ENCODE peak calls at places on chromosome 9, in nine cellular contexts. One of them, this sample, is unnamed.
A peak's percentile ranks its signal among the peaks of the same experiment; 100 is the strongest.

GRCh38 chr9:88197781-88198345 is 59.6 kb upstream of the SPATA31C2 start:
- DNase-seq in heart right ventricle: no peak
- DNase-seq in GM23338: no peak
- DNase-seq in CD4-positive, CD25-positive, alpha-beta regulatory T cell: no peak
- DNase-seq in GM23248: peak; percentile 74
- DNase-seq in lung: no peak
- DNase-seq in aorta: no peak
- DNase-seq in right atrium auricular region: no peak
- DNase-seq in uterus: no peak
- DNase-seq in this sample: no peak

GRCh38 chr9:131095666-131096489 is 453 bp upstream of the AIF1L start:
- DNase-seq in lung: no peak
- DNase-seq in GM23248: peak; percentile 25
- DNase-seq in heart right ventricle: peak; percentile 36
- DNase-seq in GM23338: peak; percentile 94
- DNase-seq in uterus: no peak
- DNase-seq in CD4-positive, CD25-positive, alpha-beta regulatory T cell: no peak
- DNase-seq in aorta: no peak
- DNase-seq in right atrium auricular region: no peak
- DNase-seq in this sample: no peak

GRCh38 chr9:128245293-128246151 is 30.3 kb downstream of the GOLGA2 start:
- DNase-seq in right atrium auricular region: no peak
- DNase-seq in GM23248: peak; percentile 88
- DNase-seq in uterus: peak; percentile 68
- DNase-seq in heart right ventricle: peak; percentile 64
- DNase-seq in aorta: peak; percentile 65
- DNase-seq in GM23338: peak; percentile 49
- DNase-seq in CD4-positive, CD25-positive, alpha-beta regulatory T cell: no peak
- DNase-seq in lung: no peak
- DNase-seq in this sample: no peak

GRCh38 chr9:75918909-75919308 is 28.4 kb downstream of the PCSK5 start:
- DNase-seq in lung: no peak
- DNase-seq in right atrium auricular region: no peak
- DNase-seq in aorta: no peak
- DNase-seq in uterus: no peak
- DNase-seq in heart right ventricle: no peak
- DNase-seq in CD4-positive, CD25-positive, alpha-beta regulatory T cell: no peak
- DNase-seq in GM23338: no peak
- DNase-seq in GM23248: no peak
- DNase-seq in this sample: no peak

GRCh38 chr9:133714606-133715294 is 23.4 kb downstream of the SARDH start:
- DNase-seq in right atrium auricular region: peak; percentile 90
- DNase-seq in GM23338: no peak
- DNase-seq in uterus: peak; percentile 76
- DNase-seq in CD4-positive, CD25-positive, alpha-beta regulatory T cell: no peak
- DNase-seq in GM23248: no peak
- DNase-seq in heart right ventricle: no peak
- DNase-seq in aorta: peak; percentile 54
- DNase-seq in lung: no peak
- DNase-seq in this sample: no peak

GRCh38 chr9:630817-631216 is 210.7 kb upstream of the DMRT1 start:
- DNase-seq in CD4-positive, CD25-positive, alpha-beta regulatory T cell: no peak
- DNase-seq in uterus: no peak
- DNase-seq in GM23338: no peak
- DNase-seq in heart right ventricle: no peak
- DNase-seq in aorta: no peak
- DNase-seq in GM23248: peak; percentile 26
- DNase-seq in lung: no peak
- DNase-seq in right atrium auricular region: no peak
- DNase-seq in this sample: no peak

GRCh38 chr9:107299437-107299836 is 16.4 kb downstream of the RAD23B start:
- DNase-seq in GM23248: peak; percentile 44
- DNase-seq in GM23338: no peak
- DNase-seq in CD4-positive, CD25-positive, alpha-beta regulatory T cell: no peak
- DNase-seq in uterus: no peak
- DNase-seq in heart right ventricle: no peak
- DNase-seq in aorta: no peak
- DNase-seq in right atrium auricular region: no peak
- DNase-seq in lung: no peak
- DNase-seq in this sample: no peak

GRCh38 chr9:135023816-135024405 is 63.6 kb upstream of the OLFM1 start:
- DNase-seq in right atrium auricular region: no peak
- DNase-seq in uterus: no peak
- DNase-seq in heart right ventricle: no peak
- DNase-seq in GM23248: no peak
- DNase-seq in aorta: no peak
- DNase-seq in GM23338: no peak
- DNase-seq in lung: no peak
- DNase-seq in CD4-positive, CD25-positive, alpha-beta regulatory T cell: no peak
- DNase-seq in this sample: no peak

GRCh38 chr9:21682981-21683380 is 119.5 kb upstream of the MTAP start:
- DNase-seq in GM23338: no peak
- DNase-seq in right atrium auricular region: no peak
- DNase-seq in uterus: no peak
- DNase-seq in GM23248: peak; percentile 75
- DNase-seq in heart right ventricle: no peak
- DNase-seq in aorta: no peak
- DNase-seq in lung: no peak
- DNase-seq in CD4-positive, CD25-positive, alpha-beta regulatory T cell: no peak
- DNase-seq in this sample: no peak

GRCh38 chr9:120109242-120109641 is 470.7 kb downstream of the CDK5RAP2 start:
- DNase-seq in right atrium auricular region: no peak
- DNase-seq in GM23248: peak; percentile 24
- DNase-seq in heart right ventricle: no peak
- DNase-seq in lung: no peak
- DNase-seq in uterus: no peak
- DNase-seq in GM23338: peak; percentile 80
- DNase-seq in aorta: no peak
- DNase-seq in CD4-positive, CD25-positive, alpha-beta regulatory T cell: no peak
- DNase-seq in this sample: no peak

GRCh38 chr9:112447283-112447761 is 39.3 kb upstream of the KIAA1958 start:
- DNase-seq in GM23338: no peak
- DNase-seq in lung: no peak
- DNase-seq in heart right ventricle: no peak
- DNase-seq in aorta: no peak
- DNase-seq in right atrium auricular region: no peak
- DNase-seq in CD4-positive, CD25-positive, alpha-beta regulatory T cell: no peak
- DNase-seq in GM23248: peak; percentile 90
- DNase-seq in uterus: peak; percentile 21
- DNase-seq in this sample: no peak

DNA sequence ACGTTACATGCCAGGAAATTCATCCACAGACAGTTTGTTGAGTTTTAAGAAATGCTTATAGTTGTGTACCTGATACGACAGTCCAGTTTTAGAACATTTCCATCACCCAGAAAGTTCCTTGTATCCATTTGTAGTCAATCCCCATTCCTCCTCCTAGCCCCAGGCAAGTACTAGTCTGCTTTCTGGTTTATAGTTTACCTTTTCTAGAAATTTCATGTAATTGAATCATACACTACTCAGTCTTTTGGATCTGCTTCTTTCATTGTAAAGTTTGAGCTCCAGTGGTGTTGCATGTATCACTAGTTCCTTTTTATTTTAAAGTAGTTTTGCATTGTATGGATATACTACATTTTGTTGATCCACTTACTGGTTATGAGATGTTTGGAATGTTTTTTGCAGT is 291.2 kb downstream of the AOPEP start:
- DNase-seq in uterus: no peak
- DNase-seq in CD4-positive, CD25-positive, alpha-beta regulatory T cell: no peak
- DNase-seq in right atrium auricular region: no peak
- DNase-seq in GM23338: no peak
- DNase-seq in GM23248: peak; percentile 37
- DNase-seq in aorta: no peak
- DNase-seq in heart right ventricle: no peak
- DNase-seq in lung: no peak
- DNase-seq in this sample: no peak
- H3K4me1 ChIP-seq in uterus: peaks cover 10% of the 10 kb centered on the region
- H3K4me1 ChIP-seq in CD4-positive, CD25-positive, alpha-beta regulatory T cell: no peaks in the 10 kb centered on the region
- H3K4me1 ChIP-seq in right atrium auricular region: no peaks in the 10 kb centered on the region
- H3K4me1 ChIP-seq in GM23338: no peaks in the 10 kb centered on the region
- H3K4me1 ChIP-seq in GM23248: peaks cover 73% of the 10 kb centered on the region
- H3K4me1 ChIP-seq in aorta: peaks cover 10% of the 10 kb centered on the region
- H3K4me1 ChIP-seq in heart right ventricle: peaks cover 17% of the 10 kb centered on the region
- H3K4me1 ChIP-seq in lung: peaks cover 37% of the 10 kb centered on the region
- H3K4me1 ChIP-seq in this sample: no peaks in the 10 kb centered on the region

GRCh38 chr9:84823426-84824271 is 154.1 kb downstream of the NTRK2 start:
- DNase-seq in right atrium auricular region: no peak
- DNase-seq in aorta: peak; percentile 46
- DNase-seq in GM23338: no peak
- DNase-seq in CD4-positive, CD25-positive, alpha-beta regulatory T cell: no peak
- DNase-seq in heart right ventricle: peak; percentile 12
- DNase-seq in GM23248: no peak
- DNase-seq in uterus: no peak
- DNase-seq in lung: no peak
- DNase-seq in this sample: no peak
- H3K4me3 ChIP-seq in right atrium auricular region: no peak overlapping the region
- H3K4me3 ChIP-seq in aorta: no peak overlapping the region
- H3K4me3 ChIP-seq in GM23338: no peak overlapping the region
- H3K4me3 ChIP-seq in CD4-positive, CD25-positive, alpha-beta regulatory T cell: no peak overlapping the region
- H3K4me3 ChIP-seq in heart right ventricle: no peak overlapping the region
- H3K4me3 ChIP-seq in GM23248: no peak overlapping the region
- H3K4me3 ChIP-seq in uterus: no peak overlapping the region
- H3K4me3 ChIP-seq in lung: no peak overlapping the region
- H3K4me3 ChIP-seq in this sample: no peak overlapping the region

GRCh38 chr9:105330201-105330600 is 85.8 kb downstream of the SLC44A1 start:
- DNase-seq in GM23248: peak; percentile 60
- DNase-seq in aorta: no peak
- DNase-seq in GM23338: no peak
- DNase-seq in lung: no peak
- DNase-seq in heart right ventricle: no peak
- DNase-seq in right atrium auricular region: no peak
- DNase-seq in uterus: no peak
- DNase-seq in CD4-positive, CD25-positive, alpha-beta regulatory T cell: no peak
- DNase-seq in this sample: no peak
- H3K4me1 ChIP-seq in GM23248: peaks cover 52% of the 10 kb centered on the region
- H3K4me1 ChIP-seq in aorta: peaks cover 2% of the 10 kb centered on the region
- H3K4me1 ChIP-seq in GM23338: peaks cover 5% of the 10 kb centered on the region
- H3K4me1 ChIP-seq in lung: peaks cover 6% of the 10 kb centered on the region
- H3K4me1 ChIP-seq in heart right ventricle: no peaks in the 10 kb centered on the region
- H3K4me1 ChIP-seq in right atrium auricular region: no peaks in the 10 kb centered on the region
- H3K4me1 ChIP-seq in uterus: no peaks in the 10 kb centered on the region
- H3K4me1 ChIP-seq in CD4-positive, CD25-positive, alpha-beta regulatory T cell: no peaks in the 10 kb centered on the region
- H3K4me1 ChIP-seq in this sample: no peaks in the 10 kb centered on the region

GRCh38 chr9:98795295-98795955 is 930 bp downstream of the ANKS6 start:
- DNase-seq in uterus: no peak
- DNase-seq in CD4-positive, CD25-positive, alpha-beta regulatory T cell: no peak
- DNase-seq in heart right ventricle: no peak
- DNase-seq in right atrium auricular region: peak; percentile 53
- DNase-seq in aorta: no peak
- DNase-seq in GM23248: no peak
- DNase-seq in GM23338: no peak
- DNase-seq in lung: no peak
- DNase-seq in this sample: no peak

GRCh38 chr9:98796364-98797101 is at the start of gene ANKS6:
- DNase-seq in lung: peak; percentile 78
- DNase-seq in right atrium auricular region: peak; percentile 69
- DNase-seq in GM23338: peak; percentile 90
- DNase-seq in aorta: peak; percentile 85
- DNase-seq in heart right ventricle: peak; percentile 74
- DNase-seq in GM23248: peak; percentile 90
- DNase-seq in uterus: peak; percentile 85
- DNase-seq in CD4-positive, CD25-positive, alpha-beta regulatory T cell: peak; percentile 81
- DNase-seq in this sample: peak; percentile 77

GRCh38 chr9:98794802-98795201 is 1.6 kb downstream of the ANKS6 start:
- DNase-seq in aorta: no peak
- DNase-seq in lung: no peak
- DNase-seq in heart right ventricle: no peak
- DNase-seq in CD4-positive, CD25-positive, alpha-beta regulatory T cell: no peak
- DNase-seq in uterus: no peak
- DNase-seq in right atrium auricular region: peak; percentile 40
- DNase-seq in GM23248: no peak
- DNase-seq in GM23338: no peak
- DNase-seq in this sample: no peak

GRCh38 chr9:98797491-98797890 is 1.1 kb upstream of the ANKS6 start:
- DNase-seq in heart right ventricle: no peak
- DNase-seq in lung: no peak
- DNase-seq in aorta: no peak
- DNase-seq in GM23248: no peak
- DNase-seq in right atrium auricular region: peak; percentile 11
- DNase-seq in GM23338: no peak
- DNase-seq in CD4-positive, CD25-positive, alpha-beta regulatory T cell: no peak
- DNase-seq in uterus: no peak
- DNase-seq in this sample: no peak

DNA sequence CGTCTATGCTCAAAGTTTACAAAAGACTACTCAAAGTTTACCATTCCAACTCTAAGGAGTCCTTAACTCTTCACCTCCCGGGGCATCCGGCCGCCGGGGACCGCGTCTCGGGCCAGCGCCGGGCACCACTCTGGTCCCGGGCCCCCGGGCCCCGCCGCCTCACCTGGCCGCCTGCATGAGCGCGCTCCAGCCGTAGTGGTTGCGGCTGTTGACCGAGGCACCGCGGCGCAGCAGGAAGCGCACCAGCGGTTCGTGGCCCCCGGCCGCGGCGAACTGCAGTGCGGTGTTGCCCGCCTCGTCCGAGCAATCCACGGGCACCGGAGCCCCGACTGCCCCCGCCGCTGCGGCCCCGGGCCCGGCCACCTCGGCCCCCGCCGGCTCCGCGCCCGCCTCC is 388 bp downstream of the ANKS6 start:
- DNase-seq in GM23338: peak; percentile 60
- DNase-seq in uterus: no peak
- DNase-seq in aorta: peak; percentile 54
- DNase-seq in right atrium auricular region: peak; percentile 57
- DNase-seq in CD4-positive, CD25-positive, alpha-beta regulatory T cell: no peak
- DNase-seq in heart right ventricle: no peak
- DNase-seq in lung: no peak
- DNase-seq in GM23248: peak; percentile 53
- DNase-seq in this sample: no peak
- H3K4me3 ChIP-seq in GM23338: peak overlapping the region; percentile 71
- H3K4me3 ChIP-seq in uterus: peak overlapping the region; percentile 87
- H3K4me3 ChIP-seq in aorta: peak overlapping the region; percentile 88
- H3K4me3 ChIP-seq in right atrium auricular region: peak overlapping the region; percentile 75
- H3K4me3 ChIP-seq in CD4-positive, CD25-positive, alpha-beta regulatory T cell: peak overlapping the region; percentile 60
- H3K4me3 ChIP-seq in heart right ventricle: peak overlapping the region; percentile 74
- H3K4me3 ChIP-seq in lung: peak overlapping the region; percentile 74
- H3K4me3 ChIP-seq in GM23248: peak overlapping the region; percentile 82
- H3K4me3 ChIP-seq in this sample: peak overlapping the region; percentile 62

GRCh38 chr9:124373386-124373785 is 41.9 kb downstream of the PSMB7 start:
- DNase-seq in uterus: no peak
- DNase-seq in lung: no peak
- DNase-seq in GM23338: no peak
- DNase-seq in GM23248: no peak
- DNase-seq in CD4-positive, CD25-positive, alpha-beta regulatory T cell: no peak
- DNase-seq in right atrium auricular region: no peak
- DNase-seq in aorta: no peak
- DNase-seq in heart right ventricle: no peak
- DNase-seq in this sample: no peak
- H3K4me1 ChIP-seq in uterus: no peaks in the 10 kb centered on the region
- H3K4me1 ChIP-seq in lung: peaks cover 16% of the 10 kb centered on the region
- H3K4me1 ChIP-seq in GM23338: no peaks in the 10 kb centered on the region
- H3K4me1 ChIP-seq in GM23248: peaks cover 18% of the 10 kb centered on the region
- H3K4me1 ChIP-seq in CD4-positive, CD25-positive, alpha-beta regulatory T cell: no peaks in the 10 kb centered on the region
- H3K4me1 ChIP-seq in right atrium auricular region: no peaks in the 10 kb centered on the region
- H3K4me1 ChIP-seq in aorta: peaks cover 4% of the 10 kb centered on the region
- H3K4me1 ChIP-seq in heart right ventricle: no peaks in the 10 kb centered on the region
- H3K4me1 ChIP-seq in this sample: no peaks in the 10 kb centered on the region